ENCODE peak calls at places on chromosome 16, in five cellular contexts. F, I, T, S and U are unnamed samples.

GRCh38 chr16:67943619-67944503 is at the start of gene LCAT:
- DNase-seq in F (no peak), I (peak; percentile 65), T (no peak), S (no peak), U (no peak)

GRCh38 chr16:66401610-66402009 is 25.5 kb upstream of the BEAN1 start:
- DNase-seq in F (no peak), I (no peak), T (no peak), S (no peak), U (no peak)

GRCh38 chr16:58628845-58629680 is 563 bp downstream of the CNOT1 start:
- DNase-seq in F (peak; percentile 8), I (peak; percentile 53), T (peak; percentile 69), S (peak; percentile 35), U (peak; percentile 32)

GRCh38 chr16:64096671-64097070 is 1025.2 kb downstream of the CDH11 start:
- DNase-seq in F (no peak), I (no peak), T (no peak), S (no peak), U (no peak)

GRCh38 chr16:75059411-75059810 is 57.2 kb downstream of the LDHD start:
- DNase-seq in F (no peak), I (no peak), T (no peak), S (no peak), U (no peak)

GRCh38 chr16:80819988-80820387 is 15.6 kb upstream of the CDYL2 start:
- DNase-seq in F (no peak), I (no peak), T (no peak), S (no peak), U (no peak)

GRCh38 chr16:48817032-48817431 is 207.1 kb upstream of the N4BP1 start:
- DNase-seq in F (no peak), I (no peak), T (no peak), S (no peak), U (no peak)

GRCh38 chr16:57533618-57534336 is 2.6 kb downstream of the CCDC102A start:
- DNase-seq in F (no peak), I (peak; percentile 8), T (peak; percentile 63), S (peak; percentile 47), U (no peak)

GRCh38 chr16:11621539-11621919 is 34.8 kb upstream of the LITAF start:
- DNase-seq in F (no peak), I (no peak), T (no peak), S (no peak), U (no peak)

GRCh38 chr16:3902731-3903130 is 22.2 kb upstream of the CREBBP start:
- DNase-seq in F (no peak), I (no peak), T (no peak), S (no peak), U (no peak)

GRCh38 chr16:54240180-54241125 is 46.1 kb downstream of the IRX3 start:
- DNase-seq in F (no peak), I (no peak), T (peak; percentile 48), S (no peak), U (no peak)
- TF ChIP-seq CTCF in F (no peak), I (no peak), T (no peak), S (no peak), U (no peak)

GRCh38 chr16:27314161-27314723 is 468 bp downstream of the IL4R start:
- DNase-seq in F (peak; percentile 97), I (peak; percentile 63), T (peak; percentile 31), S (peak; percentile 61), U (peak; percentile 33)

GRCh38 chr16:27316038-27316680 is 2.4 kb downstream of the IL4R start:
- DNase-seq in F (no peak), I (no peak), T (no peak), S (no peak), U (no peak)

GRCh38 chr16:27317320-27317719 is 3.5 kb downstream of the IL4R start:
- DNase-seq in F (no peak), I (no peak), T (no peak), S (no peak), U (no peak)

GRCh38 chr16:27314986-27315332 is 1.2 kb downstream of the IL4R start:
- DNase-seq in F (no peak), I (no peak), T (no peak), S (no peak), U (no peak)

DNA sequence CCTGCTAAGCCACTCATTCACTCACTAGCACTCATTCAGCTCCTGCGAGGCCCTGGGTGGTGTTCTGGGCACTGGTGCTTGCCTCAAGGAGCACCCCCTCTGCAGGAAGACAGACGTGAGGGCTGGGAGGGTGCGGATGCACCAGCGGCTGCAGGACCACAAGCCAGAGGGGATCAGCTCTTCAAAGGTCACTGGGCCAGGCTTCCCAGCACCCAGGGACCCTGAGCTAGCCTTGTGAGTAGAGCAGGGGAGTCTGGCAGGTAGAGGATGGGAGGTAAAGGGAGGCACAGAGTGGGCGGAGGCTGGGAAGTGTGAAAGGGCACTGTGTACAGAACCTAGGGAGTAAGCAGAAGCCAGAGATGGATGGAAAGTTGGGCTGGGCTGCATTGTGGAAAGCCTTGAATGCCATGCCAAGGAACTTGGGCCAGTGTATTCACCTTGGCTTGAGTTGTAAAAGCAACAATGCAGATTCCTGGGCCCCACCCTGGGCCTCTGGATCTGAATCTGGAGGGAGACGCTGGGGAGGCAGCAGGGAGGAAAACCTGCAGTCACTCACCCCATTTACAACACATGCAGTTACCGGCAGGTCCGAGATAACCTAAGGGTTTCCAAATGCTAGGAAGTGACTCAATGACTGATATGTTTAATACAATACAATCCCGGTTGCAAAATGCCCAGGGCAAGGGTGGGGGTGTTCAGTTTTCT is 1.7 kb downstream of the IL4R start:
- DNase-seq in F (peak; percentile 65), I (peak; percentile 46), T (peak; percentile 38), S (peak; percentile 77), U (no peak)
- TF ChIP-seq CTCF in F (no peak), I (no peak), T (peak; percentile 25), S (no peak), U (no peak)

DNA sequence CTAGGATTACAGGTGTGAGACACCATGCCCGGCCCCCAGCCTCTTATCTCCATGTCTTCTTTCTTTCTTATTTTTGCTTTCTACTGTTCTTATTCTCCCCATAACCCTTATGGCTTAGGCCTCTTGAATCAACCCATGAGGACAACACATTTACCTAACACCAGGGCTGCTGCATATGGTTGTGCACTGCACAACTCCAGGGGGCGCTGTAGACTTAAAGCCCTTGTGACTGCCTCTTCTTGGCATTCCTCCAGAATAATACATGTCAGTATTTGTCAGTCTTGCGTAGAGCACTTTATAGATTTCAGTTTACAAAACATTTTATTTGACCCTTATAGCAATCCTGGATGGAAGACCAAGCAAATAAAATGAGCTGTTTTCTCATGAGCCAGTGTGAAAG is 225.0 kb upstream of the SALL1 start:
- DNase-seq in F (no peak), I (no peak), T (no peak), S (no peak), U (no peak)
- TF ChIP-seq CTCF in F (no peak), I (no peak), T (no peak), S (no peak), U (peak; percentile 20)

GRCh38 chr16:89376812-89377445 is 113.4 kb downstream of the ANKRD11 start:
- DNase-seq in F (no peak), I (no peak), T (no peak), S (no peak), U (no peak)

GRCh38 chr16:89377446-89377838 is 112.9 kb downstream of the ANKRD11 start:
- DNase-seq in F (no peak), I (no peak), T (no peak), S (no peak), U (no peak)

GRCh38 chr16:89381788-89382187 is 108.6 kb downstream of the ANKRD11 start:
- DNase-seq in F (no peak), I (no peak), T (no peak), S (no peak), U (no peak)

GRCh38 chr16:89380681-89381080 is 109.7 kb downstream of the ANKRD11 start:
- DNase-seq in F (no peak), I (no peak), T (no peak), S (no peak), U (no peak)

DNA sequence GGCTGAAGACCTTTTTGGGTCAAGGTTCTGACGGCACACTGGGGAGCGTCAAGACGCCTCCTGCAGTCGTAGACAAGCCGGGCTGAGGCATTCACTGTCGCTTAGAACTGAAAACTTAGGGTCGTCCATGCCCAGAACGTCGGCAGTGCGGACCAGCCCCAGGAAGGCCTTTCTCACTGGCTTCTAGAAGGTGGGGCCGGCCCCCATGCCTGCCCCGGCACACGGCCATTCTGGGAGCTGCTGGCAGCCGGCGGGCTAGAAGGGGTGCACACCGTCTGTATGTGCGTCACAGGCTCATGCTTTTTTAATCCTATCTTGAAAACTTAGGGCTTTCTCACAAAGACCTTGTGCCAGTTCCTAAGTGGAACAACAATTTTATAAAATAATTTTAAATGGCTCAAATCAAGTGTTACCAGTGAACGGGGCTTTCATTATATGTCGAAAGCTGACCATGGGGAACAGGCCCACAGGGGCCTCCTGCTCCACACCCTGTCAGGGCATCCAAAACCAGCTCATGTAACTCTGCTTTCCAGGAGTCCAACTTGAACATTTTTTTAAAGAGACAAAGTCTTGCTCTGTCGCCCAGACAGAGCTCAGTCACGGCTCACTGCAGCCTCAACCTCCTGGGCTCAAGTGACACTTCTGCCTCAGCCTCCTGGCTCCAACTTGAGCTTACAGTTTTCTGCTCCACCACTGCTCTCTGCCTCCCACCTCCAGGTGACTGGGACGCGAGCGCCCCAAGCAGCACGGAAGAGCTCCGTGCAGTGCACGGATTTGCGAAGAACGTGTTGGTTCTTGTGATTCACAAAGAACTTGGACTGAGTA is 111.2 kb downstream of the ANKRD11 start:
- DNase-seq in F (no peak), I (no peak), T (no peak), S (no peak), U (no peak)
- TF ChIP-seq CTCF in F (no peak), I (no peak), T (no peak), S (no peak), U (no peak)

GRCh38 chr16:73183678-73184092 is 135.8 kb upstream of the ZFHX3 start:
- DNase-seq in F (no peak), I (no peak), T (no peak), S (no peak), U (no peak)
- TF ChIP-seq CTCF in F (no peak), I (no peak), T (peak; percentile 40), S (no peak), U (no peak)